ENCODE peak calls at places on chromosome 11, in seven cellular contexts. E, S, O, F, Q, J and H are unnamed samples.

GRCh38 chr11:61976420-61976800 is 9.0 kb upstream of the FTH1 start:
- DNase-seq in E (no peak), S (no peak), O (no peak), F (no peak), Q (no peak), J (no peak), H (no peak)

GRCh38 chr11:121914508-121914907 is 201.5 kb downstream of the BLID start:
- DNase-seq in E (no peak), S (no peak), O (no peak), F (no peak), Q (no peak), J (no peak), H (no peak)

GRCh38 chr11:61752117-61752924 is at the start of gene MYRF:
- DNase-seq in E (no peak), S (peak; percentile 49), O (no peak), F (peak; percentile 54), Q (peak; percentile 26), J (no peak), H (peak; percentile 69)

GRCh38 chr11:93116641-93117577 is 80.9 kb downstream of the SLC36A4 start:
- DNase-seq in E (no peak), S (no peak), O (no peak), F (peak; percentile 44), Q (no peak), J (no peak), H (no peak)

GRCh38 chr11:83087035-83087434 is 15.3 kb upstream of the RAB30 start:
- DNase-seq in E (no peak), S (no peak), O (no peak), F (peak; percentile 62), Q (peak; percentile 30), J (peak; percentile 6), H (no peak)

GRCh38 chr11:14026961-14027360 is 64.4 kb downstream of the SPON1 start:
- DNase-seq in E (no peak), S (peak; percentile 20), O (no peak), F (no peak), Q (no peak), J (no peak), H (no peak)

GRCh38 chr11:130308059-130308458 is 6.7 kb downstream of the ZBTB44 start:
- DNase-seq in E (no peak), S (no peak), O (no peak), F (no peak), Q (no peak), J (no peak), H (no peak)

GRCh38 chr11:68312117-68312779 is at the start of gene LRP5:
- DNase-seq in E (no peak), S (peak; percentile 36), O (no peak), F (peak; percentile 50), Q (no peak), J (no peak), H (no peak)

GRCh38 chr11:109424893-109425292 is 2.9 kb downstream of the C11orf87 start:
- DNase-seq in E (no peak), S (no peak), O (no peak), F (peak; percentile 59), Q (no peak), J (no peak), H (no peak)

GRCh38 chr11:62708423-62709261 is 1.2 kb downstream of the GNG3 start:
- DNase-seq in E (no peak), S (no peak), O (no peak), F (no peak), Q (no peak), J (no peak), H (peak; percentile 33)

GRCh38 chr11:96472085-96472484 is 82.3 kb downstream of the JRKL start:
- DNase-seq in E (no peak), S (no peak), O (no peak), F (no peak), Q (no peak), J (no peak), H (no peak)
- TF ChIP-seq CTCF in E (no peak), S (no peak), O (no peak), F (no peak), Q (no peak), J (no peak), H (no peak)

GRCh38 chr11:75852406-75853017 is 37.5 kb downstream of the UVRAG start:
- DNase-seq in E (no peak), S (no peak), O (no peak), F (no peak), Q (peak; percentile 7), J (no peak), H (no peak)
- TF ChIP-seq CTCF in E (no peak), S (no peak), O (no peak), F (no peak), Q (no peak), J (no peak), H (no peak)

GRCh38 chr11:49995559-49995958 is 13.2 kb upstream of the OR4C12 start:
- DNase-seq in E (peak; percentile 50), S (no peak), O (peak; percentile 35), F (peak; percentile 74), Q (peak; percentile 82), J (no peak), H (no peak)
- TF ChIP-seq CTCF in E (no peak), S (peak; percentile 58), O (peak; percentile 51), F (peak; percentile 72), Q (peak; percentile 51), J (no peak), H (no peak)

DNA sequence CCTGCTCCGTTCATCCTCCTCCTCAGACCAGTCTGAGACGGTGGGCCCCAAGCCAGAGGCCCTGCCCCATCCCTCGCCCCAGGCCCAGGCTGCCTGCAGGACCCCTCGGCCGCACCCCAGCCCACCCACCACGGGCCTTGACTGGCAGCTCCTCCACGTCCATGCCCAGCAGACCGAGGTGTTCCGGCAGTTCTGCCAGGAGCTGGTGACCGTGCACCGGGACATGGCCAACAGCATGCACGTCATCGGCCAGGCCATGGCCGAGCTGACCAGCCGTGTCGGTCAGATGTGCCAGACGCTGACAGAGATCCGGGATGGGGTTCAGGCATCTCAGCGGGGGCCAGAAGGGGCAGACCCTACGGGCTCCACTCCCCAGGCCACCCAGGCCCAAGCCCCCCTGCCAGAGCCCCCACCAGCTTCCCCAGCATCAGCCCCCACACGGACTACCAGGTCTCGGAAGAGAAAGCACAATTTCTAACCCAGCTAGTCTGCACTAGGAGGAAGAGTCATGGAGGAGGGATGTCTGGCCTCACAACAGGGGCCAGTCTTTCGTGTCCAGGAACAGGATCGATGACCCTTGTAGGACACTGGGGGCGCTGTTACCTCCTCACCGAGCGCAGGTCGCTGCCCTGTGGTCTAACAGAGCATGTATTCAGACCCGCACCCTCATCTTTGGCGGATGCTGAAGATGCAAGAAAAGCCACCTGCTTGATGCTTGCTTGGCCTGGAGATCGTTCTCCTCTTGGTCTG is 66.3 kb downstream of the PRDM11 start:
- DNase-seq in E (no peak), S (no peak), O (no peak), F (no peak), Q (no peak), J (no peak), H (no peak)
- TF ChIP-seq CTCF in E (no peak), S (no peak), O (peak; percentile 40), F (peak; percentile 34), Q (no peak), J (no peak), H (no peak)

DNA sequence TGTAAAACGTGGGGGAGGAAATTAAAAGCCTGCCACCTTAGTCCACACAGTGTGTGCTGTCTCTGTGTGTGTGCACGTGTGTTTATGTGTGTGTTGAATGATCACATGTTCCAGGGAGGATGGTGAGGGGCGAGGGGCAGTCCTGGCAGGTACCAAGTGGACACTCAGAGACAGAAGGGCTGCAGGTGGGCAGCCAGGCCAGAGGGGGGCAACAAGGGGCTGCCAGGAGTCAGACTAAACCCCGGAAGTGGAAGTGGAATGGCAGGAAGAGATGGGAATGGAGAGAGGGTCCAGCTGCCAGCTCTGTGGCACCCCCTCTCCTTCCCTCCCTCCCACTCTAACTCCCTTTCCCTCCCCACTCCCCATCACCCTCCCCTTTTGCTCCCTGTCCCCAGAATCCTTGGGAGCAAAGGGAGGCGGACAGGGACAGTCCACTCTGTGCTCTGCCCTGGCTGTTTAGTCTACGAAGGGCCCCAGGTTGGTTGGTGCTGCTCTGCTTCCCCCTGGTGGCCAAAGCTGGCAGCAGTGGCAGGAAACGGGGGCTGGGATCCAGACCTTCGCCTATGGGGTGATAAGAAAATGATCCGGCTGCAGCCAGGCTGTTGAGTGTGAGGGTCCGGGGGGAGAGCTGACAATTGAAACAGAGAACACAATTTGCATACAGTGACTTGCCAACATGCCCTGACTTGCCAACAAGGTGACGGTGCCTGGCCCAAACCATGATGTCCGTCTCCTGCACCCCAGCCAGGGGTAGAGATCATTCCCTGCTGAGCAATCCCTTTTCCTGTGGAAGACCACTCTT is 24.4 kb downstream of the P2RY2 start:
- DNase-seq in E (peak; percentile 72), S (peak; percentile 74), O (peak; percentile 53), F (peak; percentile 74), Q (peak; percentile 75), J (peak; percentile 70), H (peak; percentile 69)
- TF ChIP-seq CTCF in E (peak; percentile 93), S (peak; percentile 90), O (peak; percentile 97), F (peak; percentile 95), Q (peak; percentile 96), J (peak; percentile 98), H (peak; percentile 77)

GRCh38 chr11:126664643-126665042 is 309.2 kb downstream of the ST3GAL4 start:
- DNase-seq in E (no peak), S (no peak), O (no peak), F (no peak), Q (no peak), J (no peak), H (no peak)

GRCh38 chr11:126664193-126664592 is 308.7 kb downstream of the ST3GAL4 start:
- DNase-seq in E (no peak), S (no peak), O (no peak), F (no peak), Q (no peak), J (no peak), H (no peak)

DNA sequence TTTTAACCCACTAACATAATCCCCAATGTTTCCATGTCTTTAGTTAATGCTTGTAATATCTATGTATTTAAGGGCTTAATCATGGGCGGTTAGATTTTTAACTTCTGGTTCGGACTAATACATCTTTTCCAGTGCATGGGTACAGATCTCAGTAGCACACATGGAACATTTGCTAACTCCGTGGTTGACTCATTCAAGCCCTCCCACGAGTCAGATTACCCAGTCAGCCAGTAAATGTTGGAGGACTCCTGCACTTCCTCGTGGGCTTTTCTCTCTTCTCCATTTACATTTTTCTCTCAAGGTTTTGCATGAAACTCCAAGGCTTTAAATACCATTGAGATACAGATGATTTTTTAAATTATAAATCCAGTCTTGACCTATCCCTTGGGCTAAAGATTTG is 313.9 kb downstream of the ST3GAL4 start:
- DNase-seq in E (no peak), S (no peak), O (no peak), F (no peak), Q (no peak), J (peak; percentile 37), H (no peak)
- TF ChIP-seq CTCF in E (no peak), S (no peak), O (no peak), F (no peak), Q (no peak), J (no peak), H (no peak)

DNA sequence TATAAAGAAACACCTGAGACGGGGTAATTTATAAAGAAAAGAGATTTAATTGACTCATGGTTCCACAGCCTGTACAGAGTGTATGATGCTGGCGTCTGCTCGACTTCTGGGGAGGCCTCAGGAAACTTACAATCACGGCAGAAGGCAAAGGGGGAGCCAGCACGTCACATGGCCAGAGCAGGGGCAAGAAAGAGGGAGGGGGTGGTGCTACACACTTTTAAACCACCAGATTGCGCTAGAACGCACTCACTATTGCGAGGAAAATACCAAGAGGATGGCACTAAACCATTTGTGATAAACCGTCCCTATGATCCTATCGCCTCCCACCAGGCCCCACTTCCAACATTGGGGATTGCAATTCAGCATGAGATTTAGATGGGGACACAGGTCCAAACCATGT is 79.7 kb upstream of the CARD18 start:
- DNase-seq in E (no peak), S (no peak), O (no peak), F (peak; percentile 18), Q (no peak), J (no peak), H (no peak)
- TF ChIP-seq CTCF in E (no peak), S (no peak), O (peak; percentile 21), F (peak; percentile 18), Q (no peak), J (no peak), H (no peak)